ENCODE peak calls at places on chromosomes 1 and 21, in eight cellular contexts. One of them, this sample, is unnamed.

GRCh38 chr1:172720325-172720724 is 61.4 kb downstream of the FASLG start:
- DNase-seq in activated gamma-delta T cell: no peak
- DNase-seq in naive thymus-derived CD8-positive, alpha-beta T cell: no peak
- DNase-seq in tibial artery: no peak
- DNase-seq in hypothalamus: no peak
- DNase-seq in GM12891: no peak
- DNase-seq in brain microvascular endothelial cell: no peak
- DNase-seq in AML-193: no peak
- DNase-seq in this sample: no peak

GRCh38 chr1:7503691-7504437 is 267.2 kb upstream of the VAMP3 start:
- DNase-seq in hypothalamus: no peak
- DNase-seq in tibial artery: no peak
- DNase-seq in naive thymus-derived CD8-positive, alpha-beta T cell: no peak
- DNase-seq in GM12891: no peak
- DNase-seq in brain microvascular endothelial cell: no peak
- DNase-seq in AML-193: no peak
- DNase-seq in activated gamma-delta T cell: no peak
- DNase-seq in this sample: no peak

GRCh38 chr1:63874278-63874880 is 100.6 kb downstream of the ROR1 start:
- DNase-seq in hypothalamus: no peak
- DNase-seq in activated gamma-delta T cell: no peak
- DNase-seq in brain microvascular endothelial cell: no peak
- DNase-seq in naive thymus-derived CD8-positive, alpha-beta T cell: no peak
- DNase-seq in GM12891: no peak
- DNase-seq in tibial artery: no peak
- DNase-seq in AML-193: no peak
- DNase-seq in this sample: no peak

GRCh38 chr1:63907051-63907450 is 133.2 kb downstream of the ROR1 start:
- DNase-seq in naive thymus-derived CD8-positive, alpha-beta T cell: no peak
- DNase-seq in tibial artery: no peak
- DNase-seq in AML-193: no peak
- DNase-seq in activated gamma-delta T cell: no peak
- DNase-seq in hypothalamus: no peak
- DNase-seq in brain microvascular endothelial cell: no peak
- DNase-seq in GM12891: no peak
- DNase-seq in this sample: no peak

GRCh38 chr1:47827032-47827585 is 170.1 kb downstream of the TRABD2B start:
- DNase-seq in AML-193: no peak
- DNase-seq in brain microvascular endothelial cell: no peak
- DNase-seq in GM12891: no peak
- DNase-seq in tibial artery: no peak
- DNase-seq in naive thymus-derived CD8-positive, alpha-beta T cell: no peak
- DNase-seq in hypothalamus: no peak
- DNase-seq in activated gamma-delta T cell: no peak
- DNase-seq in this sample: no peak

GRCh38 chr1:228276901-228277490 is 69.2 kb downstream of the OBSCN start:
- DNase-seq in AML-193: no peak
- DNase-seq in brain microvascular endothelial cell: no peak
- DNase-seq in hypothalamus: no peak
- DNase-seq in GM12891: no peak
- DNase-seq in tibial artery: peak
- DNase-seq in naive thymus-derived CD8-positive, alpha-beta T cell: no peak
- DNase-seq in activated gamma-delta T cell: no peak
- DNase-seq in this sample: no peak

GRCh38 chr1:43015269-43015668 is 56.6 kb upstream of the SLC2A1 start:
- DNase-seq in AML-193: no peak
- DNase-seq in hypothalamus: no peak
- DNase-seq in activated gamma-delta T cell: no peak
- DNase-seq in naive thymus-derived CD8-positive, alpha-beta T cell: no peak
- DNase-seq in brain microvascular endothelial cell: no peak
- DNase-seq in tibial artery: no peak
- DNase-seq in GM12891: no peak
- DNase-seq in this sample: no peak

GRCh38 chr1:17909634-17910033 is 154.5 kb downstream of the ACTL8 start:
- DNase-seq in hypothalamus: no peak
- DNase-seq in naive thymus-derived CD8-positive, alpha-beta T cell: no peak
- DNase-seq in brain microvascular endothelial cell: peak
- DNase-seq in AML-193: no peak
- DNase-seq in tibial artery: peak
- DNase-seq in activated gamma-delta T cell: no peak
- DNase-seq in GM12891: no peak
- DNase-seq in this sample: no peak

GRCh38 chr1:243968413-243968812 is 82.7 kb upstream of the ZBTB18 start:
- DNase-seq in hypothalamus: no peak
- DNase-seq in GM12891: no peak
- DNase-seq in brain microvascular endothelial cell: peak
- DNase-seq in AML-193: no peak
- DNase-seq in tibial artery: no peak
- DNase-seq in naive thymus-derived CD8-positive, alpha-beta T cell: no peak
- DNase-seq in activated gamma-delta T cell: no peak
- DNase-seq in this sample: no peak

GRCh38 chr1:41914515-41914914 is 4.2 kb downstream of the HIVEP3 start:
- DNase-seq in GM12891: no peak
- DNase-seq in naive thymus-derived CD8-positive, alpha-beta T cell: peak
- DNase-seq in activated gamma-delta T cell: no peak
- DNase-seq in tibial artery: no peak
- DNase-seq in brain microvascular endothelial cell: no peak
- DNase-seq in AML-193: no peak
- DNase-seq in hypothalamus: no peak
- DNase-seq in this sample: no peak

GRCh38 chr1:54200519-54200997 is 591 bp downstream of the MRPL37 start:
- DNase-seq in GM12891: no peak
- DNase-seq in brain microvascular endothelial cell: no peak
- DNase-seq in hypothalamus: no peak
- DNase-seq in activated gamma-delta T cell: no peak
- DNase-seq in AML-193: no peak
- DNase-seq in naive thymus-derived CD8-positive, alpha-beta T cell: no peak
- DNase-seq in tibial artery: no peak
- DNase-seq in this sample: no peak

GRCh38 chr1:168234846-168235547 is 9.2 kb downstream of the SFT2D2 start:
- DNase-seq in naive thymus-derived CD8-positive, alpha-beta T cell: peak
- DNase-seq in activated gamma-delta T cell: no peak
- DNase-seq in AML-193: peak
- DNase-seq in GM12891: peak
- DNase-seq in brain microvascular endothelial cell: peak
- DNase-seq in tibial artery: no peak
- DNase-seq in hypothalamus: no peak
- DNase-seq in this sample: no peak

GRCh38 chr21:29258626-29259335 is 39.9 kb upstream of the BACH1 start:
- DNase-seq in naive thymus-derived CD8-positive, alpha-beta T cell: no peak
- DNase-seq in tibial artery: no peak
- DNase-seq in brain microvascular endothelial cell: peak
- DNase-seq in hypothalamus: no peak
- DNase-seq in activated gamma-delta T cell: no peak
- DNase-seq in AML-193: no peak
- DNase-seq in GM12891: no peak
- DNase-seq in this sample: no peak

GRCh38 chr21:39182484-39183271 is 573 bp downstream of the PSMG1 start:
- DNase-seq in AML-193: no peak
- DNase-seq in tibial artery: peak
- DNase-seq in brain microvascular endothelial cell: peak
- DNase-seq in activated gamma-delta T cell: no peak
- DNase-seq in hypothalamus: no peak
- DNase-seq in GM12891: no peak
- DNase-seq in naive thymus-derived CD8-positive, alpha-beta T cell: no peak
- DNase-seq in this sample: no peak

GRCh38 chr1:55443175-55443933 is 228.2 kb upstream of the USP24 start:
- DNase-seq in AML-193: no peak
- DNase-seq in activated gamma-delta T cell: no peak
- DNase-seq in hypothalamus: no peak
- DNase-seq in brain microvascular endothelial cell: peak
- DNase-seq in naive thymus-derived CD8-positive, alpha-beta T cell: no peak
- DNase-seq in GM12891: no peak
- DNase-seq in tibial artery: peak
- DNase-seq in this sample: no peak

GRCh38 chr1:167763525-167764220 is 41.9 kb downstream of the MPZL1 start:
- DNase-seq in AML-193: peak
- DNase-seq in tibial artery: no peak
- DNase-seq in GM12891: no peak
- DNase-seq in activated gamma-delta T cell: no peak
- DNase-seq in hypothalamus: peak
- DNase-seq in brain microvascular endothelial cell: no peak
- DNase-seq in naive thymus-derived CD8-positive, alpha-beta T cell: no peak
- DNase-seq in this sample: no peak